ENCODE peak calls at places on chromosomes 4 and X, in four cellular contexts. V is skeletal muscle cell, C is epithelial cell of esophagus, O is neural progenitor cell. I is an unnamed sample.

GRCh38 chr4:127604949-127605709 is 27.6 kb upstream of the INTU start:
- DNase-seq in V (no peak), C (peak), O (peak), I (peak)

GRCh38 chr4:81605278-81605677 is 133.6 kb upstream of the RASGEF1B start:
- DNase-seq in V (no peak), C (no peak), O (peak), I (no peak)

GRCh38 chrX:145003443-145003842 is 243.9 kb upstream of the SPANXN1 start:
- DNase-seq in V (no peak), C (no peak), O (no peak), I (no peak)

GRCh38 chr4:175651701-175652100 is 160.4 kb downstream of the GPM6A start:
- DNase-seq in V (no peak), C (no peak), O (no peak), I (no peak)

GRCh38 chr4:130359537-130359936 is 1263.6 kb downstream of the C4orf33 start:
- DNase-seq in V (peak), C (peak), O (peak), I (peak)

GRCh38 chr4:17206829-17207773 is 304.8 kb downstream of the QDPR start:
- DNase-seq in V (no peak), C (no peak), O (no peak), I (no peak)

GRCh38 chr4:5043579-5043978 is 7.7 kb upstream of the STK32B start:
- DNase-seq in V (no peak), C (no peak), O (no peak), I (peak)

GRCh38 chrX:19225906-19226305 is 103.6 kb upstream of the ADGRG2 start:
- DNase-seq in V (no peak), C (peak), O (peak), I (peak)

GRCh38 chr4:106270708-106271107 is 45.3 kb downstream of the TBCK start:
- DNase-seq in V (no peak), C (no peak), O (no peak), I (no peak)

GRCh38 chrX:134735015-134735414 is 76.7 kb upstream of the PLAC1 start:
- DNase-seq in V (no peak), C (no peak), O (no peak), I (no peak)

GRCh38 chr4:69984030-69984443 is 11.7 kb upstream of the STATH start:
- DNase-seq in V (peak), C (peak), O (peak), I (no peak)

GRCh38 chrX:39174761-39175417 is 373.6 kb downstream of the MID1IP1 start:
- DNase-seq in V (no peak), C (no peak), O (no peak), I (no peak)

GRCh38 chr4:170027181-170027829 is 1.1 kb upstream of the MFAP3L start:
- DNase-seq in V (peak), C (peak), O (peak), I (peak)
- H3K4me3 ChIP-seq in V (peak), C (peak), O (peak), I (peak)

GRCh38 chr4:139078926-139079325 is 63.3 kb downstream of the NOCT start:
- DNase-seq in V (no peak), C (no peak), O (no peak), I (no peak)

GRCh38 chr4:139085141-139085540 is 69.6 kb downstream of the NOCT start:
- DNase-seq in V (no peak), C (peak), O (no peak), I (no peak)

GRCh38 chr4:139084425-139085093 is 69.0 kb downstream of the NOCT start:
- DNase-seq in V (no peak), C (no peak), O (no peak), I (peak)

GRCh38 chr4:139082750-139083532 is 67.4 kb downstream of the NOCT start:
- DNase-seq in V (peak), C (peak), O (peak), I (peak)

DNA sequence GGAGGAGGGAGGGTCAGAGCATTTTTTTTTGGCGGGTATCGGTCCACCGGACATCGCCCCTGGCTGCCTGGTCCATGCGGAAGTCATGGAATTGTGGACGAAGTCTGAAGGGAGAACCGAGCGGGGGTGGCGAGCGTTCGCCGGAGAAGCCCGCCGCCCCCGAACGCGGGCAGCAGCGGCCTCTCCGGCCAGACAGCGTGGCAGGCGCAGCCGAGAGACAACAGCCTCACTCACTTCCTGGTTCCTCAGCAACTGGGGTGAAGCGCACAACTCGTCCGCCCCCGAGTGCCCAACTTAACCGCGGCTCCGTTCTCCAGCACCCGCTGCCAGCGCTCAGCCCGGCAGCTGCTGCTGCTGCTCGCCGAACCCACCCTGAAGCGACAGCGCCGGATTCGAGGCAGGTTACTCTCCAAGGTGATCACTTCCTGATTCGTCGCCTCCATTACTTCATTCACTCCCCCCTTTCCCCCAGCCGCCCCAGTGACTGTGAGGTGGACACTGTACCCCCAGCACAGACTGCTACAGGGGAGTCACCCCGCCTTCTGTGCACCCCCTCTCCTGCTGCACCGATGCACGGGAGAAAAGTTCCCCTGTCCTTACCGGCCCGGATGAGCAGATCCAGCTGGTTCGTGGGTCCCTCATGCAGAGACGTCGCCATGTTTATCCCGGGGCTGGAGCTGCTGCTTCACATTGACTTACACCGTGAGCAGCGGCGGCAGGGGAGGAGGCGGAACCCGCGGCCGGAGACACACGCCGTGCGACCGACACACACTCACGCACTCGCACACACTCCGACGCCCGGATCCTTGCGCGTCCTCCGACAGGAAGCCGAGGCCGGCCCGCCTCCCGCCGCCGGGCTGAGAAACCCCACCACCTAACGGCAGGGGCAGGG is 68.2 kb downstream of the NOCT start:
- DNase-seq in V (peak), C (peak), O (peak), I (peak)
- H3K4me3 ChIP-seq in V (peak), C (peak), O (peak), I (peak)

DNA sequence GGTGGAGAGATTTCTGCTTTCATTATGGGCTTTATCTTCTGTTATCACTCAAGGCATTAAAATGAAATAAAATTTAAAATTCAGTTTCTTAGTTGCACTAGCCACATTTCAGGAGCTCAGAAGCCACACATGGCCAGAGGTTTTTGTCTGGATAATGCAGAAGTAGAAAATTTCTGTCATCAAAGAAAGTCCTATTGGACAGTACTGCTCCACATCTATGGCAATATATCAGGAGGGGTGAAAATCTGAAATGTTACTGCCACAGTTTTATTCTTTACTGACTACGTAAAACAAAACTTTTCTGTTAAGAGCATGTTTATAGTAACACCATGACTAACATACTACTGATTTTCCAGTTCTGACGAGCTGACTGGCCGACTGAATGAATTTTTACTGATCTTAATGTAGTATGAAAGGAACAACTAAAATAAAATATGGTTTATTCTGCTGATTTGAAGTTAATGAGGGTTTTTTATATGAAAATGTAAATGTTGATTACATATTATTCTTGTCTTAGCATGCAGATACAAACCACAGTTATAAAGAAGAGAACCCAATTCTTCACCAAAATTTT is 264.0 kb upstream of the HAND2 start:
- DNase-seq in V (no peak), C (no peak), O (no peak), I (no peak)
- H3K4me3 ChIP-seq in V (no peak), C (no peak), O (no peak), I (no peak)

GRCh38 chr4:88441696-88442095 is 15.2 kb upstream of the HERC5 start:
- DNase-seq in V (no peak), C (no peak), O (no peak), I (no peak)
- H3K4me3 ChIP-seq in V (no peak), C (no peak), O (no peak), I (no peak)

GRCh38 chr4:80202784-80203553 is 5.7 kb downstream of the PRDM8 start:
- DNase-seq in V (no peak), C (peak), O (peak), I (peak)
- H3K4me3 ChIP-seq in V (peak), C (peak), O (peak), I (peak)

GRCh38 chr4:48483006-48483776 is at the start of gene SLC10A4:
- DNase-seq in V (no peak), C (no peak), O (peak), I (peak)
- H3K4me3 ChIP-seq in V (peak), C (no peak), O (peak), I (peak)

GRCh38 chr4:2935762-2936743 is 27.2 kb downstream of the NOP14 start:
- DNase-seq in V (no peak), C (peak), O (peak), I (no peak)
- H3K4me3 ChIP-seq in V (peak), C (peak), O (peak), I (peak)

DNA sequence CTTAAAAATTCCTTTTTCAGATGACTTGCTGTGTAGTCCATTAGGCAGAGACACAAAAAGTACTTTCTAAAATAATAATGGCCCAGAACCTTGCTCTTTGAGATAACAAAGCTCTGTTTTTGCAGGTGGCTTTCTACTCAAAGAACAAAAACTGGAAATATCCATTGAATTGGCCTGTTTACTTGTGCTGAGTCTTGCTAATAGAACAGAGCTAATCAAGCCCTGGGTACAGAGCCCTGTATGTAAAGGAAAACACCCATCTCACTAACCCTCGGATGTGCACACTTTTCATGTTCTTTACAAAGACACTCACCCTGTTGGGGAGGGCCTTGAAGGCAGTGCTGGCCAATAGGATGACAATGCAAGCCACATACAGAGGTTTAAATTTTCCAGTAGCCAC is 27.0 kb upstream of the LNX1 start:
- DNase-seq in V (no peak), C (no peak), O (no peak), I (no peak)
- H3K4me3 ChIP-seq in V (no peak), C (no peak), O (no peak), I (no peak)

GRCh38 chr4:89110541-89110985 is 770 bp upstream of the TIGD2 start:
- DNase-seq in V (no peak), C (peak), O (no peak), I (peak)
- H3K4me3 ChIP-seq in V (peak), C (peak), O (peak), I (peak)